ENCODE peak calls at places on chromosome 6, in five cellular contexts. One of them, this sample, is unnamed.
A peak's percentile ranks its signal among the peaks of the same experiment; 100 is the strongest.

GRCh38 chr6:104226798-104227444 is 632.8 kb downstream of the HACE1 start:
- DNase-seq in NCI-H2029: no peak
- DNase-seq in mesenteric fat pad: no peak
- DNase-seq in NCI-H226: no peak
- DNase-seq in Caki2: no peak
- DNase-seq in this sample: no peak

GRCh38 chr6:29509239-29509638 is 21.5 kb upstream of the MAS1L start:
- DNase-seq in Caki2: no peak
- DNase-seq in mesenteric fat pad: peak; percentile 22
- DNase-seq in NCI-H226: no peak
- DNase-seq in NCI-H2029: no peak
- DNase-seq in this sample: no peak

GRCh38 chr6:158040804-158041347 is 59.2 kb downstream of the SYNJ2 start:
- DNase-seq in NCI-H2029: no peak
- DNase-seq in mesenteric fat pad: no peak
- DNase-seq in NCI-H226: peak; percentile 88
- DNase-seq in Caki2: no peak
- DNase-seq in this sample: peak; percentile 84

GRCh38 chr6:14658909-14659561 is 541.5 kb downstream of the CD83 start:
- DNase-seq in NCI-H2029: no peak
- DNase-seq in mesenteric fat pad: no peak
- DNase-seq in Caki2: no peak
- DNase-seq in NCI-H226: peak; percentile 61
- DNase-seq in this sample: peak; percentile 91

GRCh38 chr6:127366281-127367022 is 23.0 kb upstream of the ECHDC1 start:
- DNase-seq in mesenteric fat pad: no peak
- DNase-seq in Caki2: peak; percentile 95
- DNase-seq in NCI-H2029: no peak
- DNase-seq in NCI-H226: peak; percentile 99
- DNase-seq in this sample: peak; percentile 20

GRCh38 chr6:4781426-4781825 is 5.2 kb downstream of the CDYL start:
- DNase-seq in mesenteric fat pad: no peak
- DNase-seq in NCI-H226: no peak
- DNase-seq in Caki2: no peak
- DNase-seq in NCI-H2029: no peak
- DNase-seq in this sample: no peak

GRCh38 chr6:83430606-83431544 is at the start of gene ME1:
- DNase-seq in Caki2: peak; percentile 88
- DNase-seq in NCI-H226: no peak
- DNase-seq in mesenteric fat pad: peak; percentile 93
- DNase-seq in NCI-H2029: peak; percentile 26
- DNase-seq in this sample: peak; percentile 33

GRCh38 chr6:1322725-1323219 is 10.9 kb downstream of the FOXQ1 start:
- DNase-seq in NCI-H2029: no peak
- DNase-seq in Caki2: no peak
- DNase-seq in mesenteric fat pad: no peak
- DNase-seq in NCI-H226: no peak
- DNase-seq in this sample: peak; percentile 15

GRCh38 chr6:139891471-139891870 is 517.0 kb upstream of the CITED2 start:
- DNase-seq in NCI-H2029: no peak
- DNase-seq in mesenteric fat pad: no peak
- DNase-seq in NCI-H226: no peak
- DNase-seq in Caki2: no peak
- DNase-seq in this sample: no peak

GRCh38 chr6:9456241-9456658 is 958.6 kb downstream of the TFAP2A start:
- DNase-seq in Caki2: no peak
- DNase-seq in mesenteric fat pad: no peak
- DNase-seq in NCI-H2029: no peak
- DNase-seq in NCI-H226: no peak
- DNase-seq in this sample: no peak

GRCh38 chr6:168007592-168008338 is 10.3 kb downstream of the KIF25 start:
- DNase-seq in Caki2: peak; percentile 96
- DNase-seq in NCI-H2029: no peak
- DNase-seq in mesenteric fat pad: no peak
- DNase-seq in NCI-H226: peak; percentile 98
- DNase-seq in this sample: peak; percentile 94

GRCh38 chr6:33075568-33076405 is at the start of gene HLA-DPB1:
- DNase-seq in NCI-H226: peak; percentile 50
- DNase-seq in NCI-H2029: no peak
- DNase-seq in Caki2: peak; percentile 45
- DNase-seq in mesenteric fat pad: no peak
- DNase-seq in this sample: peak; percentile 13

GRCh38 chr6:46220351-46221220 is 49.8 kb upstream of the ENPP5 start:
- DNase-seq in mesenteric fat pad: no peak
- DNase-seq in NCI-H226: no peak
- DNase-seq in NCI-H2029: no peak
- DNase-seq in Caki2: no peak
- DNase-seq in this sample: no peak

GRCh38 chr6:89311853-89312531 is 3.1 kb downstream of the GABRR2 start:
- DNase-seq in NCI-H2029: peak; percentile 59
- DNase-seq in mesenteric fat pad: no peak
- DNase-seq in NCI-H226: peak; percentile 78
- DNase-seq in Caki2: peak; percentile 33
- DNase-seq in this sample: no peak

GRCh38 chr6:145749632-145750031 is 14.3 kb upstream of the EPM2A start:
- DNase-seq in mesenteric fat pad: no peak
- DNase-seq in NCI-H2029: no peak
- DNase-seq in NCI-H226: peak; percentile 65
- DNase-seq in Caki2: peak; percentile 55
- DNase-seq in this sample: peak; percentile 62

GRCh38 chr6:78836610-78837009 is 30.7 kb upstream of the IRAK1BP1 start:
- DNase-seq in NCI-H2029: no peak
- DNase-seq in NCI-H226: no peak
- DNase-seq in mesenteric fat pad: no peak
- DNase-seq in Caki2: no peak
- DNase-seq in this sample: no peak

GRCh38 chr6:166253277-166254229 is 54.6 kb downstream of the PRR18 start:
- DNase-seq in Caki2: no peak
- DNase-seq in NCI-H2029: no peak
- DNase-seq in mesenteric fat pad: no peak
- DNase-seq in NCI-H226: no peak
- DNase-seq in this sample: peak; percentile 28

GRCh38 chr6:21227486-21227885 is 366.1 kb upstream of the SOX4 start:
- DNase-seq in NCI-H226: peak; percentile 76
- DNase-seq in NCI-H2029: no peak
- DNase-seq in mesenteric fat pad: no peak
- DNase-seq in Caki2: no peak
- DNase-seq in this sample: peak; percentile 88

GRCh38 chr6:90413396-90413795 is 116.8 kb upstream of the BACH2 start:
- DNase-seq in mesenteric fat pad: no peak
- DNase-seq in NCI-H226: no peak
- DNase-seq in NCI-H2029: no peak
- DNase-seq in Caki2: no peak
- DNase-seq in this sample: no peak

GRCh38 chr6:26250806-26251075 is 114.3 kb upstream of the BTN3A2 start:
- DNase-seq in mesenteric fat pad: no peak
- DNase-seq in NCI-H226: no peak
- DNase-seq in NCI-H2029: peak; percentile 87
- DNase-seq in Caki2: no peak
- DNase-seq in this sample: peak; percentile 73

GRCh38 chr6:134217110-134217509 is 100.8 kb downstream of the SGK1 start:
- DNase-seq in mesenteric fat pad: no peak
- DNase-seq in Caki2: peak; percentile 31
- DNase-seq in NCI-H226: no peak
- DNase-seq in NCI-H2029: no peak
- DNase-seq in this sample: peak; percentile 34

GRCh38 chr6:49606696-49607390 is 29.8 kb downstream of the RHAG start:
- DNase-seq in NCI-H2029: peak; percentile 93
- DNase-seq in NCI-H226: peak; percentile 70
- DNase-seq in mesenteric fat pad: no peak
- DNase-seq in Caki2: peak; percentile 65
- DNase-seq in this sample: peak; percentile 93

This sample was measured in trophoblast cell.